ENCODE peak calls at places on chromosome 21, in eight cellular contexts. Z, J, Q, T, M, F, Y and L are unnamed samples.

GRCh38 chr21:19565587-19565986 is 1162.0 kb upstream of the TMPRSS15 start:
- DNase-seq in Z (no peak), J (no peak), Q (no peak), T (no peak), M (no peak), F (no peak), Y (no peak), L (no peak)

GRCh38 chr21:26809745-26810144 is 35.5 kb downstream of the ADAMTS1 start:
- DNase-seq in Z (no peak), J (no peak), Q (no peak), T (no peak), M (no peak), F (no peak), Y (no peak), L (no peak)

GRCh38 chr21:46024983-46025860 is 43.7 kb downstream of the COL6A1 start:
- DNase-seq in Z (no peak), J (no peak), Q (no peak), T (no peak), M (peak), F (no peak), Y (no peak), L (no peak)

GRCh38 chr21:16870116-16870515 is 642.7 kb upstream of the CXADR start:
- DNase-seq in Z (no peak), J (no peak), Q (no peak), T (no peak), M (peak), F (no peak), Y (no peak), L (no peak)

GRCh38 chr21:15653710-15654109 is 76.1 kb upstream of the USP25 start:
- DNase-seq in Z (no peak), J (no peak), Q (no peak), T (no peak), M (no peak), F (no peak), Y (no peak), L (no peak)

GRCh38 chr21:25936776-25937175 is 202.0 kb downstream of the GABPA start:
- DNase-seq in Z (no peak), J (no peak), Q (no peak), T (no peak), M (peak), F (no peak), Y (no peak), L (no peak)

GRCh38 chr21:18350216-18350615 is 53.4 kb downstream of the TMPRSS15 start:
- DNase-seq in Z (no peak), J (no peak), Q (no peak), T (no peak), M (no peak), F (no peak), Y (no peak), L (no peak)

GRCh38 chr21:40130476-40130875 is 263.2 kb downstream of the PCP4 start:
- DNase-seq in Z (no peak), J (no peak), Q (no peak), T (no peak), M (no peak), F (no peak), Y (no peak), L (no peak)

GRCh38 chr21:37072239-37072987 is 458 bp downstream of the PIGP start:
- DNase-seq in Z (peak), J (peak), Q (no peak), T (peak), M (peak), F (peak), Y (peak), L (peak)

GRCh38 chr21:21807598-21807903 is 809.3 kb downstream of the NCAM2 start:
- DNase-seq in Z (no peak), J (no peak), Q (no peak), T (no peak), M (no peak), F (no peak), Y (no peak), L (no peak)

GRCh38 chr21:38258803-38259485 is 2.2 kb downstream of the KCNJ15 start:
- DNase-seq in Z (no peak), J (no peak), Q (no peak), T (no peak), M (peak), F (no peak), Y (no peak), L (no peak)
- H3K4me3 ChIP-seq in Z (no peak), J (no peak), Q (no peak), T (no peak), M (no peak), F (no peak), Y (no peak), L (no peak)

GRCh38 chr21:44984792-44985440 is 45.1 kb downstream of the SLX9 start:
- DNase-seq in Z (no peak), J (peak), Q (no peak), T (no peak), M (no peak), F (peak), Y (peak), L (no peak)
- TF ChIP-seq CTCF in Z (no peak), J (no peak), Q (no peak), T (no peak), M (no peak), F (no peak), Y (no peak), L (no peak)

GRCh38 chr21:43719748-43720538 is 1.0 kb downstream of the PDXK start:
- DNase-seq in Z (no peak), J (no peak), Q (no peak), T (no peak), M (no peak), F (peak), Y (no peak), L (no peak)

GRCh38 chr21:43717967-43718871 is 710 bp upstream of the PDXK start:
- DNase-seq in Z (no peak), J (no peak), Q (no peak), T (no peak), M (no peak), F (peak), Y (no peak), L (no peak)

GRCh38 chr21:43720539-43721224 is 1.8 kb downstream of the PDXK start:
- DNase-seq in Z (no peak), J (no peak), Q (no peak), T (no peak), M (no peak), F (peak), Y (no peak), L (no peak)

GRCh38 chr21:43717166-43717853 is 1.6 kb upstream of the PDXK start:
- DNase-seq in Z (no peak), J (no peak), Q (no peak), T (no peak), M (no peak), F (peak), Y (no peak), L (no peak)

DNA sequence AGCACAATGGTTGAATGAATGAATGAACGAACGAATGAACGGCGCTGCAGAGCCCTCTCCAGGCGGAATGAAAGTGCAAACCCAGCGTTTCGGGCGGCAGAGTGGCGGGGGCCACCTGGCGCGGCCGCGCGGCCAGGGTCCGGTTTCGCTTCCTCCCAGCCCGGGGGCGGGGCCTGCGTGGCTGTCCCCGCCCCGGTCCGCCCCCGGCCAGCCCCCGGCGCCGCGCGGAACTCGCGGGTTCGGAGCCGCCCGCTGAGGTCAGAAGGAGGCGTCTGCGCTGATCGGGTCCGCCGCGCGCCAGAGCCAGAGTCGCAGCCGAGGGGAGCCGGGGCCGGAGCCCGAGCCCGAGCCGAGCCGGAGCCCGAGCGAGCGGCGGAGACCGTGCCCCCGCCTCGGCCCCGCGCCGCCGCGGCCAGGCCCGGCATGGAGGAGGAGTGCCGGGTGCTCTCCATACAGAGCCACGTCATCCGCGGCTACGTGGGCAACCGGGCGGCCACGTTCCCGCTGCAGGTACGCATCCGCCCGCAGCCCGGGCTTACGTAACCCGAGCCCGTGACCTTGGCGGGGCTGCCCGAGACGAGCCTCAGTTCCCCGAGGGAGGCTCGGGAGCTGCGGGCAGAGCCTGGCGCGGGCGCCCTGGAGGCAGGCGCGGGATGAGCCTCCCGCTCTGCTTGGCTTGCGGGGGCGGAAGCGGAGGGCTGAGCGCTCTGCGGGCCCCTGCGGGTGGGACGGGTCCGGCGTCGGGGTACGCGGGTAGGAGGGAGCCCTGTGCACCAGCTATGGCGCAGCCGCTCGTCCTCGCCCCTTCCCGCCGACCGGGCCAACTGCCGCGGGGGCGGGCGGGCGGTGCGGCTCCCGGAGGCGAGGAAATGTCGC is at the start of gene PDXK:
- DNase-seq in Z (peak), J (peak), Q (peak), T (peak), M (peak), F (peak), Y (peak), L (peak)
- TF ChIP-seq POLR2A in Z (peak), J (no peak), Q (peak), T (peak), M (peak), F (peak), Y (peak), L (peak)

GRCh38 chr21:31675960-31676359 is 16.5 kb downstream of the SOD1 start:
- DNase-seq in Z (no peak), J (no peak), Q (no peak), T (no peak), M (no peak), F (no peak), Y (no peak), L (no peak)
- H3K4me3 ChIP-seq in Z (no peak), J (no peak), Q (no peak), T (no peak), M (no peak), F (no peak), Y (no peak), L (no peak)

GRCh38 chr21:31752967-31753366 is 21.0 kb upstream of the SCAF4 start:
- DNase-seq in Z (no peak), J (no peak), Q (no peak), T (no peak), M (no peak), F (no peak), Y (no peak), L (no peak)

GRCh38 chr21:31755027-31755426 is 23.1 kb upstream of the SCAF4 start:
- DNase-seq in Z (no peak), J (no peak), Q (no peak), T (no peak), M (no peak), F (no peak), Y (no peak), L (no peak)

GRCh38 chr21:31754561-31754960 is 22.6 kb upstream of the SCAF4 start:
- DNase-seq in Z (no peak), J (no peak), Q (no peak), T (no peak), M (no peak), F (no peak), Y (no peak), L (no peak)

GRCh38 chr21:31753949-31754348 is 22.0 kb upstream of the SCAF4 start:
- DNase-seq in Z (no peak), J (no peak), Q (no peak), T (no peak), M (no peak), F (no peak), Y (no peak), L (no peak)

GRCh38 chr21:31756787-31757186 is 24.9 kb upstream of the SCAF4 start:
- DNase-seq in Z (no peak), J (no peak), Q (no peak), T (no peak), M (no peak), F (no peak), Y (no peak), L (no peak)
- TF ChIP-seq CTCF in Z (no peak), J (no peak), Q (no peak), T (no peak), M (no peak), F (no peak), Y (no peak), L (no peak)

GRCh38 chr21:42146251-42146805 is 72.6 kb upstream of the ABCG1 start:
- DNase-seq in Z (no peak), J (no peak), Q (peak), T (no peak), M (no peak), F (peak), Y (no peak), L (no peak)
- TF ChIP-seq POLR2A in Z (no peak), J (no peak), Q (no peak), T (no peak), M (no peak), F (no peak), Y (no peak), L (no peak)

GRCh38 chr21:43360441-43361126 is 66.3 kb downstream of the SIK1 start:
- DNase-seq in Z (no peak), J (no peak), Q (no peak), T (no peak), M (no peak), F (no peak), Y (no peak), L (no peak)
- H3K4me3 ChIP-seq in Z (no peak), J (no peak), Q (no peak), T (no peak), M (no peak), F (no peak), Y (no peak), L (no peak)

GRCh38 chr21:34632498-34632897 is 17.6 kb upstream of the RCAN1 start:
- DNase-seq in Z (no peak), J (no peak), Q (no peak), T (no peak), M (no peak), F (no peak), Y (no peak), L (no peak)

GRCh38 chr21:34636961-34637360 is 22.0 kb upstream of the RCAN1 start:
- DNase-seq in Z (no peak), J (no peak), Q (no peak), T (no peak), M (no peak), F (no peak), Y (no peak), L (no peak)

GRCh38 chr21:34639250-34639649 is 24.3 kb upstream of the RCAN1 start:
- DNase-seq in Z (no peak), J (no peak), Q (no peak), T (no peak), M (no peak), F (no peak), Y (no peak), L (no peak)

GRCh38 chr21:34630536-34631143 is 15.7 kb upstream of the RCAN1 start:
- DNase-seq in Z (peak), J (no peak), Q (no peak), T (no peak), M (peak), F (no peak), Y (peak), L (no peak)

GRCh38 chr21:34635307-34635706 is 20.4 kb upstream of the RCAN1 start:
- DNase-seq in Z (peak), J (no peak), Q (no peak), T (no peak), M (no peak), F (no peak), Y (no peak), L (no peak)
- TF ChIP-seq CTCF in Z (no peak), J (peak), Q (no peak), T (no peak), M (peak), F (no peak), Y (peak), L (no peak)